ENCODE peak calls at places on chromosomes 5 and 9, in ten cellular contexts. R is memory B cell; O is activated CD8-positive, alpha-beta memory T cell treated with anti-CD3 and anti-CD28 coated beads, Interleukin-2, amount 50 U/mL, for 4 hours; Z is fibroblast of the aortic adventitia; K is gastrocnemius medialis; G is GM10248; H is HFFc6; F is endothelial cell; T is renal cortical epithelial cell; P is progenitor cell of endocrine pancreas. V is an unnamed sample.

GRCh38 chr5:66307647-66308257 is 163.7 kb downstream of the SREK1 start:
- DNase-seq in Z (peak), K (no peak), G (peak), F (peak), O (no peak), T (peak), H (peak), R (no peak), P (no peak), V (no peak)

GRCh38 chr9:114177423-114178064 is 22.2 kb downstream of the COL27A1 start:
- DNase-seq in K (no peak), R (no peak), F (no peak), P (no peak), O (no peak), Z (peak), T (no peak), G (no peak), H (peak), V (no peak)

GRCh38 chr5:109006129-109006528 is 258.4 kb downstream of the FER start:
- DNase-seq in T (no peak), G (no peak), K (no peak), R (no peak), Z (no peak), F (no peak), O (no peak), P (no peak), H (no peak), V (no peak)

GRCh38 chr5:34687269-34688011 is 31.3 kb downstream of the RAI14 start:
- DNase-seq in G (no peak), F (no peak), R (no peak), P (no peak), H (peak), T (peak), O (no peak), Z (peak), K (no peak), V (no peak)

GRCh38 chr5:63400079-63400478 is 562.2 kb downstream of the HTR1A start:
- DNase-seq in R (no peak), H (no peak), Z (no peak), F (no peak), T (no peak), O (no peak), G (no peak), K (no peak), P (no peak), V (no peak)

GRCh38 chr5:58481828-58482227 is 9.4 kb upstream of the GAPT start:
- DNase-seq in H (no peak), P (no peak), O (no peak), G (no peak), Z (no peak), T (no peak), K (no peak), R (no peak), F (no peak), V (no peak)

GRCh38 chr9:6975198-6975597 is 217.4 kb downstream of the KDM4C start:
- DNase-seq in P (no peak), O (no peak), H (no peak), F (no peak), K (no peak), R (no peak), Z (peak), G (no peak), T (peak), V (no peak)

GRCh38 chr5:72079288-72079687 is 28.0 kb upstream of the MAP1B start:
- DNase-seq in Z (no peak), F (peak), P (no peak), G (no peak), H (no peak), O (no peak), R (no peak), T (no peak), K (no peak), V (no peak)

GRCh38 chr5:38094889-38095288 is 163.5 kb upstream of the EGFLAM start:
- DNase-seq in F (no peak), O (no peak), T (no peak), R (no peak), K (no peak), Z (no peak), G (no peak), H (no peak), P (no peak), V (no peak)